ENCODE peak calls at places on chromosomes 2 and 18, in four cellular contexts. P is DMS153; J is activated T-cell treated with anti-CD3 and anti-CD28 coated beads, Interleukin-2, amount 50 U/mL, for 72 hours; M is dermis microvascular lymphatic vessel endothelial cell. H is an unnamed sample.

GRCh38 chr18:36186461-36187137 is 698 bp upstream of the MOCOS start:
- DNase-seq in P (no peak), J (peak), M (no peak), H (no peak)

GRCh38 chr2:182078988-182079602 is 93.4 kb downstream of the PPP1R1C start:
- DNase-seq in P (peak), J (no peak), M (no peak), H (no peak)

GRCh38 chr2:120308038-120308910 is 37.7 kb upstream of the INHBB start:
- DNase-seq in P (no peak), J (no peak), M (no peak), H (no peak)

GRCh38 chr2:120541553-120541932 is 194.1 kb upstream of the GLI2 start:
- DNase-seq in P (no peak), J (no peak), M (no peak), H (no peak)

GRCh38 chr2:8345200-8345599 is 336.7 kb upstream of the ID2 start:
- DNase-seq in P (no peak), J (no peak), M (no peak), H (no peak)

GRCh38 chr2:96962567-96963203 is 23.7 kb downstream of the FAM178B start:
- DNase-seq in P (no peak), J (peak), M (no peak), H (no peak)

GRCh38 chr2:204447722-204448121 is 97.6 kb upstream of the PARD3B start:
- DNase-seq in P (no peak), J (no peak), M (no peak), H (no peak)

GRCh38 chr18:77223221-77223639 is 26.4 kb upstream of the GALR1 start:
- DNase-seq in P (no peak), J (peak), M (no peak), H (peak)

GRCh38 chr18:26621161-26622026 is 73.0 kb upstream of the KCTD1 start:
- DNase-seq in P (no peak), J (peak), M (no peak), H (no peak)

GRCh38 chr18:34933880-34934689 is 107.1 kb upstream of the MAPRE2 start:
- DNase-seq in P (no peak), J (no peak), M (no peak), H (no peak)

GRCh38 chr2:64412671-64413070 is 41.3 kb upstream of the LGALSL start:
- DNase-seq in P (no peak), J (no peak), M (no peak), H (no peak)

GRCh38 chr2:119552902-119553301 is 8.7 kb downstream of the CFAP221 start:
- DNase-seq in P (no peak), J (no peak), M (no peak), H (no peak)

H was measured in SHP77 treated with DMSO at 0.1 percent for 48 hours.